ENCODE peak calls at places on chromosomes 1 and 21, in ten cellular contexts. M is brain microvascular endothelial cell, Y is lung, I is keratinocyte, T is kidney epithelial cell, E is BJ, A is GM23338, H is cardiac fibroblast, C is RWPE1, S is BE2C. Q is an unnamed sample.
A peak's percentile ranks its signal among the peaks of the same experiment; 100 is the strongest.

GRCh38 chr1:40299366-40300248 is 17.5 kb downstream of the COL9A2 start:
- DNase-seq in S (no peak), T (no peak), Y (no peak), I (no peak), H (peak; percentile 10), C (no peak), A (no peak), M (no peak), E (no peak), Q (no peak)

GRCh38 chr21:33824156-33824941 is 91.3 kb downstream of the ATP5PO start:
- DNase-seq in M (no peak), T (no peak), A (no peak), I (no peak), Y (no peak), S (no peak), H (no peak), E (no peak), C (no peak), Q (no peak)

GRCh38 chr1:247347395-247348222 is 15.9 kb upstream of the ZNF496 start:
- DNase-seq in H (no peak), S (no peak), Y (no peak), I (no peak), E (no peak), T (no peak), M (no peak), C (no peak), A (peak; percentile 67), Q (no peak)

GRCh38 chr1:112905420-112906154 is 50.4 kb downstream of the SLC16A1 start:
- DNase-seq in I (no peak), C (no peak), E (no peak), H (no peak), Y (peak; percentile 48), S (no peak), M (no peak), T (no peak), A (peak; percentile 42), Q (no peak)

GRCh38 chr1:84508510-84508909 is 2.1 kb upstream of the GNG5 start:
- DNase-seq in Y (no peak), T (no peak), M (no peak), C (no peak), I (no peak), A (no peak), S (no peak), H (no peak), E (no peak), Q (no peak)

GRCh38 chr1:152189657-152190442 is 30.8 kb upstream of the RPTN start:
- DNase-seq in A (peak; percentile 87), E (no peak), M (peak; percentile 64), Y (no peak), C (peak; percentile 48), T (no peak), I (no peak), S (peak; percentile 60), H (peak; percentile 80), Q (peak; percentile 16)

GRCh38 chr1:163072658-163073057 is 3.5 kb downstream of the RGS4 start:
- DNase-seq in M (no peak), E (no peak), Y (no peak), S (no peak), C (peak; percentile 15), H (peak; percentile 74), I (no peak), A (no peak), T (no peak), Q (no peak)

GRCh38 chr1:110673197-110673701 is 1.5 kb downstream of the KCNA3 start:
- DNase-seq in C (no peak), M (no peak), E (no peak), H (no peak), T (no peak), I (no peak), A (peak; percentile 11), Y (no peak), S (no peak), Q (no peak)

GRCh38 chr21:17931080-17931479 is 111.9 kb upstream of the C21orf91 start:
- DNase-seq in H (no peak), S (peak; percentile 59), T (no peak), Y (no peak), A (peak; percentile 48), I (no peak), M (no peak), E (no peak), C (no peak), Q (no peak)
- TF ChIP-seq CTCF in H (peak; percentile 33), S (peak; percentile 87), T (peak; percentile 37), Y (no peak), A (peak; percentile 58), I (peak; percentile 24), M (peak; percentile 39), E (peak; percentile 22), C (no peak), Q (peak; percentile 43)

GRCh38 chr1:43639990-43640794 is 9.8 kb upstream of the KDM4A start:
- DNase-seq in C (no peak), A (no peak), E (no peak), S (no peak), Y (no peak), I (no peak), M (no peak), H (no peak), T (no peak), Q (no peak)
- TF ChIP-seq CTCF in C (no peak), A (no peak), E (no peak), S (no peak), Y (no peak), I (no peak), M (no peak), H (no peak), T (no peak), Q (no peak)

DNA sequence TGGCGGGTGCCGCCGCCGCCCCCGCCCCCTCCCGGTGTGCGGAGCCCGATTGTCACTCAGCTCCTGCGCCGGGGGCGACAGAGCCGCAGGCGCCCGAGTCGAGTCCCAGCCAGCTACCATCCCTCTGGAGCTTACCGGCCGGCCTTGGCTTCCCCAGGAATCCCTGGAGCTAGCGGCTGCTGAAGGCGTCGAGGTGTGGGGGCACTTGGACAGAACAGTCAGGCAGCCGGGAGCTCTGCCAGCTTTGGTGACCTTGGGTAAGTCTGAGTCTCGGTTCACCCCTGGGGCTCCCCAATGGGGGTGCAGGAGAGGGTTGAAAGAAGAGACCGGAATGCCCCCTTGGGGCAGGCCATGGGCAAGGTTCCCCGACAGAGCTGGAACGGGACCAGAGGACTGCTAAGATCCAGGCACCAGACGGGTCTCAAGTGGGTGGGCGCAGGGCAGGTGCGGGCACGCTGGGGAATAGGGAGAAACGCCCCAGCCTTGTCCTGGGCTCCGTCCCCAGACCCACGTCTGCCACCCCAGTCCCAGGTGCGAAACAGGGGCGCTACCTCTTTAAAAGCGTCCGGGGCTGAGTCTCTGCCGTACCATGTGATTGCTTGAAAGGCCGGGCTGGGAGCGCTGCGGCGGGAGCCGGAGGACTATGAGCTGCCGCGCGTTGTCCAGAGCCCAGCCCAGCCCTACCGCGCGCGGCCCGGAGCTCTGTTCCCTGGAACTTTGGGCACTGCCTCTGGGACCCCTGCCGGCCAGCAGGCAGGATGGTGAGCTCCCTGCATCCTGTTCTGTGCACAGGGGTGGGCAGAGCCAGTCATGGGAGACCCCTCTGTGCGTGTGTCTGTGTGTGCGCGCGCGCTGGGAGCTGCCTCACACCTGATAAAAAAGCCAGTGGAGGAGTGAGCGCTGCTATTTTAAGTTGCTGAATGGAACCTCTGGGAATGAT is at the start of gene ADORA1:
- DNase-seq in C (peak; percentile 71), A (peak; percentile 94), S (peak; percentile 64), I (no peak), H (peak; percentile 34), Y (peak; percentile 51), E (no peak), M (peak; percentile 12), T (no peak), Q (no peak)
- TF ChIP-seq CTCF in C (no peak), A (peak; percentile 7), S (no peak), I (no peak), H (no peak), Y (no peak), E (peak; percentile 32), M (peak; percentile 11), T (peak; percentile 19), Q (peak; percentile 14)

DNA sequence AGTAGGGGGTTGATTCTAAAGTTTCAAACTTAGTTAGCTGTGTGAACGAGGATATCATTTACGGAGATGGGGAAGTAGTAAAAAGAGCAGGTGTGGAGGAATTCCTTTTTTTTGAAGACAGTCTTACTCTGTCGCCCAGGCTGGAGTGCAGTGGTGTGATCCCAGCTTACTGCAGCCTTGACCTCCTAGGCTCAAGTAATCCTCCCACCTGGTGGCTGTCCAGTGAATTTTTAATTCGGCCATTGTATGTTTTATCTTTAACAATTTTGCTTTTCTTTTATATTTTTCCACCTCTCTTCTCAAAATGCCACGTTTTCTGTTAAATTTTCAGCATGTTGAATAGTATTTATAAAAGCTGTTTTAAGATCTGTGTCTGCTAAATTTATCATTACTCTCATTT is 12.3 kb upstream of the CENPF start:
- DNase-seq in E (no peak), T (no peak), A (peak; percentile 41), I (no peak), S (no peak), H (no peak), C (no peak), Y (no peak), M (no peak), Q (no peak)
- TF ChIP-seq CTCF in E (peak; percentile 3), T (no peak), A (peak; percentile 39), I (no peak), S (no peak), H (no peak), C (no peak), Y (no peak), M (peak; percentile 38), Q (no peak)

Q was measured in HFF-Myc.